ENCODE peak calls at places on chromosomes 6 and 20, in five cellular contexts. E is GM10248, V is endothelial cell, G is tibial nerve, L is right lobe of liver. N is an unnamed sample.

GRCh38 chr20:33130553-33130952 is 37.4 kb upstream of the BPIFA2 start:
- DNase-seq in E (no peak), V (no peak), G (no peak), L (no peak), N (no peak)

GRCh38 chr6:148164645-148165044 is 178.0 kb upstream of the SASH1 start:
- DNase-seq in E (no peak), V (no peak), G (no peak), L (no peak), N (no peak)

GRCh38 chr6:103570431-103570830 is 1289.3 kb downstream of the HACE1 start:
- DNase-seq in E (no peak), V (no peak), G (no peak), L (no peak), N (no peak)

GRCh38 chr6:25389501-25389900 is 110.3 kb downstream of the CARMIL1 start:
- DNase-seq in E (no peak), V (no peak), G (no peak), L (no peak), N (no peak)

GRCh38 chr6:146697921-146698320 is 99.1 kb downstream of the ADGB start:
- DNase-seq in E (no peak), V (no peak), G (no peak), L (no peak), N (no peak)

GRCh38 chr20:19976595-19977372 is 40.4 kb upstream of the NAA20 start:
- DNase-seq in E (no peak), V (no peak), G (peak; percentile 46), L (no peak), N (no peak)

GRCh38 chr6:11168091-11168635 is 56.6 kb upstream of the ERVFRD-1 start:
- DNase-seq in E (no peak), V (no peak), G (no peak), L (no peak), N (no peak)

GRCh38 chr6:119215885-119216590 is 133.5 kb downstream of the MAN1A1 start:
- DNase-seq in E (no peak), V (no peak), G (no peak), L (no peak), N (no peak)

GRCh38 chr6:36386495-36387439 is 702 bp downstream of the ETV7 start:
- DNase-seq in E (peak; percentile 49), V (peak; percentile 25), G (peak; percentile 39), L (peak; percentile 33), N (peak; percentile 51)

GRCh38 chr20:49646126-49646525 is 67.6 kb downstream of the B4GALT5 start:
- DNase-seq in E (no peak), V (no peak), G (no peak), L (no peak), N (no peak)

GRCh38 chr6:163687075-163687474 is 272.6 kb downstream of the QKI start:
- DNase-seq in E (no peak), V (no peak), G (no peak), L (no peak), N (no peak)

GRCh38 chr6:24403501-24403824 is 727 bp downstream of the MRS2 start:
- DNase-seq in E (no peak), V (no peak), G (no peak), L (no peak), N (no peak)

GRCh38 chr6:44057931-44058616 is 69.2 kb downstream of the MRPL14 start:
- DNase-seq in E (no peak), V (no peak), G (peak; percentile 74), L (no peak), N (no peak)

GRCh38 chr6:163490826-163491577 is 76.5 kb downstream of the QKI start:
- DNase-seq in E (no peak), V (no peak), G (peak; percentile 64), L (peak; percentile 63), N (no peak)

GRCh38 chr6:160188773-160189172 is 67.2 kb downstream of the SLC22A1 start:
- DNase-seq in E (no peak), V (no peak), G (no peak), L (no peak), N (no peak)

GRCh38 chr6:138817799-138818198 is 21.9 kb downstream of the ECT2L start:
- DNase-seq in E (peak; percentile 34), V (no peak), G (no peak), L (no peak), N (peak; percentile 25)

GRCh38 chr6:358432-358831 is 33.1 kb upstream of the IRF4 start:
- DNase-seq in E (no peak), V (no peak), G (no peak), L (peak; percentile 25), N (no peak)

GRCh38 chr6:53032853-53033252 is 32.4 kb upstream of the FBXO9 start:
- DNase-seq in E (no peak), V (no peak), G (no peak), L (no peak), N (no peak)

GRCh38 chr6:24856246-24856599 is 57.5 kb upstream of the ARMH2 start:
- DNase-seq in E (no peak), V (no peak), G (no peak), L (no peak), N (no peak)

GRCh38 chr20:2839732-2840137 is 720 bp downstream of the PCED1A start:
- DNase-seq in E (no peak), V (no peak), G (no peak), L (no peak), N (no peak)

GRCh38 chr20:9617940-9618339 is 103.5 kb downstream of the LAMP5 start:
- DNase-seq in E (no peak), V (peak; percentile 41), G (no peak), L (no peak), N (no peak)

GRCh38 chr20:23331951-23332350 is 18.6 kb upstream of the NXT1 start:
- DNase-seq in E (no peak), V (no peak), G (no peak), L (no peak), N (no peak)

GRCh38 chr6:12114055-12114503 is 102.0 kb downstream of the HIVEP1 start:
- DNase-seq in E (peak; percentile 30), V (no peak), G (no peak), L (no peak), N (peak; percentile 55)

GRCh38 chr6:21899708-21900107 is 306.2 kb downstream of the SOX4 start:
- DNase-seq in E (no peak), V (no peak), G (no peak), L (no peak), N (no peak)

DNA sequence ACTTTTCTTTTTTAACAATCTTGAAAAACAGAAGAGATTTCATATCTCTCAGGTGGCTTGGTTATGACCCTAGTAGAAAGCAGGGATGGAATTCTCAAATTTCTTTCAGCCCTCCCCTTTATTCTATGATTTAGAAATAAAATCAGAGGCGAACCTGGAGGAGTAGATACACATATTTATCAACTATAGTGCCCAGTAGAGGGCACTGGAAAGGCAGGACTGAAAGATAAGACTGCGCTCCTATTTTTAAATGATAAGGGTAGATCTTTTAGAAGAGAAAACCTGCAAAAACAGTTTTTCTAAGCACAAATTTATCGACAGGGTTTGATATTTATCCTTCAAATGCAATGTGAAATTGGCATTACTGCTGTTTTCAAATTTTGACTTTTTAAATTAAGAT is 1296.6 kb downstream of the EPHA7 start:
- DNase-seq in E (no peak), V (no peak), G (no peak), L (no peak), N (no peak)
- TF ChIP-seq CTCF in E (peak; percentile 13), V (peak; percentile 47), G (peak; percentile 23), L (no peak), N (no peak)

DNA sequence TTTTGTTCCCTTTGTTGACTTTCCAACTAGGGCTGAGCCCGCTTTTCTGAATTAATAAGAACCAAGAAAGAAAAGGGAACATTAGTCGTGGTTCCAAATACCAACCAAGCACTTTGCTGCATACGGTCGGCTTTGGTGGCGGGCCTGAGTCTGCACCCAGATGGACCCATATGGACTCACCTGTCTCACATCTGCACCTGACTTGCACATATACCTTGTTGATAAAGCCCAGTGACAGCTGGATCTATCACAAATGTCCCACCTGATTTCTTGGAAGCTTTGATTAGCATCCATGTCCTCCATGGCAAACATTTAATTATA is 39.0 kb downstream of the TPD52L1 start:
- DNase-seq in E (no peak), V (no peak), G (no peak), L (no peak), N (no peak)
- TF ChIP-seq CTCF in E (no peak), V (peak; percentile 46), G (no peak), L (no peak), N (no peak)

GRCh38 chr20:38294334-38294592 is 9.7 kb upstream of the BPI start:
- DNase-seq in E (no peak), V (no peak), G (no peak), L (no peak), N (no peak)

GRCh38 chr20:38295811-38296210 is 8.1 kb upstream of the BPI start:
- DNase-seq in E (no peak), V (no peak), G (no peak), L (no peak), N (no peak)

GRCh38 chr20:38297916-38298674 is 5.9 kb upstream of the BPI start:
- DNase-seq in E (no peak), V (no peak), G (no peak), L (no peak), N (no peak)

GRCh38 chr20:38298768-38299288 is 5.1 kb upstream of the BPI start:
- DNase-seq in E (no peak), V (no peak), G (peak; percentile 75), L (peak; percentile 72), N (no peak)

GRCh38 chr20:38296433-38296832 is 7.5 kb upstream of the BPI start:
- DNase-seq in E (no peak), V (no peak), G (no peak), L (no peak), N (no peak)
- TF ChIP-seq CTCF in E (no peak), V (no peak), G (no peak), L (no peak), N (no peak)

DNA sequence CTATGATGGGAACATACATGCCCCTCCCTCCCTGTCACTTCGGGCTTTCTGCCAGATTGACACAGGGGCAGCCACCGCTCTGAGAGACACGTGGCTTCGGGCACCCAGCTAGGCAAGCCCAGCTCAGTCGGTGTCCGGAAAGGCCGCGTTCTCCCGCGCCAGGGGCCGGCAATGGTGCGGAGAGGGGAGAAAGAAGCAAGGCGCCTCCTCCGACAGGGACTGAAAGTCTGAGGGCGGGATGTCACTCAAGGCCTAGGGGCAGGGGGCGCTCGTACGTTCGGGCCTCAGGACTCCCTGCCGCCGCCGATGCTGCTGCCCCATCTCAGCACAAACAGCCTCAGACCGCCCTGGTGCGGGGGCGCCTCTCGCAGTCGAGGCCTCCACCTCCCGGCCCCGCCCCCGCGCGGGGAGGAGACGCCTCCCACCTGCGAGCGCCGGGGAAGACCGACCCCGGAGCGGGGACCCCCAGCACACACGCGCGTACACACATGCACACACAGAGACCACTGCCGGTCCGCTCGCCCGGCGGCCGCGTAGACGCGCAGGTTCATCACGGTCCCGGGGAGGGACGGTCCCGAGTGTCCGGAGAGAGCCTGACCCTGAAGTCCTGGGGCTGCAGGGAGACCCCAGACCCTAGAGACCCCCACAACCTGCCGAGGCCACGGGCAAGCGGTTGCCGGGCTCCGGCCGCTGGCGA is 1.9 kb downstream of the GRM4 start:
- DNase-seq in E (no peak), V (peak; percentile 79), G (no peak), L (no peak), N (peak; percentile 61)
- TF ChIP-seq CTCF in E (peak; percentile 35), V (peak; percentile 25), G (no peak), L (no peak), N (no peak)

N was measured in GM20000.